ENCODE peak calls at places on chromosomes 3 and 15, in nine cellular contexts. E is astrocyte of the spinal cord, F is pancreas, L is bronchial epithelial cell, X is brain microvascular endothelial cell, J is mesenchymal stem cell, M is A673, B is fibroblast of pulmonary artery, Q is transverse colon. R is an unnamed sample.

GRCh38 chr3:137468446-137468845 is 295.7 kb upstream of the SOX14 start:
- DNase-seq in E (no peak), F (no peak), L (no peak), X (no peak), J (no peak), M (no peak), B (no peak), Q (no peak), R (no peak)

GRCh38 chr15:90774731-90775521 is 57.8 kb downstream of the BLM start:
- DNase-seq in E (peak; percentile 59), F (no peak), L (peak; percentile 82), X (peak; percentile 64), J (peak; percentile 37), M (no peak), B (peak; percentile 58), Q (no peak), R (no peak)

GRCh38 chr3:72548992-72549391 is 299.3 kb downstream of the SHQ1 start:
- DNase-seq in E (no peak), F (no peak), L (no peak), X (no peak), J (no peak), M (no peak), B (no peak), Q (no peak), R (no peak)

GRCh38 chr3:195207731-195208130 is 63.2 kb downstream of the XXYLT1 start:
- DNase-seq in E (no peak), F (no peak), L (no peak), X (no peak), J (no peak), M (peak; percentile 55), B (peak; percentile 52), Q (no peak), R (no peak)

GRCh38 chr3:24415819-24416218 is 78.8 kb downstream of the THRB start:
- DNase-seq in E (no peak), F (no peak), L (no peak), X (no peak), J (no peak), M (no peak), B (no peak), Q (no peak), R (no peak)

GRCh38 chr15:50506121-50506520 is 40.3 kb downstream of the USP50 start:
- DNase-seq in E (no peak), F (no peak), L (no peak), X (no peak), J (no peak), M (no peak), B (no peak), Q (no peak), R (no peak)

GRCh38 chr3:197237897-197238296 is 60.5 kb downstream of the DLG1 start:
- DNase-seq in E (no peak), F (no peak), L (no peak), X (no peak), J (no peak), M (no peak), B (no peak), Q (no peak), R (no peak)

GRCh38 chr3:23304424-23304823 is 101.3 kb downstream of the UBE2E2 start:
- DNase-seq in E (no peak), F (no peak), L (no peak), X (no peak), J (no peak), M (no peak), B (peak; percentile 44), Q (no peak), R (no peak)

GRCh38 chr15:83904107-83904720 is 250.3 kb downstream of the ADAMTSL3 start:
- DNase-seq in E (peak; percentile 15), F (no peak), L (no peak), X (no peak), J (peak; percentile 64), M (peak; percentile 71), B (peak; percentile 47), Q (peak; percentile 15), R (peak; percentile 43)

GRCh38 chr15:36400936-36401585 is 178.4 kb upstream of the CDIN1 start:
- DNase-seq in E (no peak), F (no peak), L (no peak), X (no peak), J (no peak), M (no peak), B (peak; percentile 17), Q (no peak), R (no peak)

GRCh38 chr15:41970456-41970855 is 1.9 kb downstream of the EHD4 start:
- DNase-seq in E (no peak), F (peak; percentile 4), L (no peak), X (no peak), J (no peak), M (no peak), B (no peak), Q (peak; percentile 6), R (no peak)

GRCh38 chr3:58206406-58207011 is 4.3 kb downstream of the DNASE1L3 start:
- DNase-seq in E (peak; percentile 29), F (no peak), L (peak; percentile 89), X (peak; percentile 49), J (no peak), M (no peak), B (peak; percentile 35), Q (no peak), R (no peak)

GRCh38 chr3:156919818-156920217 is 93.7 kb downstream of the LEKR1 start:
- DNase-seq in E (no peak), F (no peak), L (no peak), X (no peak), J (no peak), M (no peak), B (no peak), Q (no peak), R (no peak)

GRCh38 chr3:156920399-156920798 is 94.2 kb downstream of the LEKR1 start:
- DNase-seq in E (no peak), F (no peak), L (no peak), X (no peak), J (no peak), M (no peak), B (no peak), Q (no peak), R (no peak)

GRCh38 chr3:156918746-156919145 is 92.6 kb downstream of the LEKR1 start:
- DNase-seq in E (no peak), F (no peak), L (no peak), X (no peak), J (no peak), M (no peak), B (no peak), Q (no peak), R (no peak)

GRCh38 chr3:156910022-156910421 is 83.9 kb downstream of the LEKR1 start:
- DNase-seq in E (no peak), F (no peak), L (peak; percentile 76), X (no peak), J (no peak), M (peak; percentile 16), B (no peak), Q (no peak), R (no peak)

GRCh38 chr3:156915372-156915771 is 89.2 kb downstream of the LEKR1 start:
- DNase-seq in E (no peak), F (no peak), L (no peak), X (no peak), J (no peak), M (no peak), B (no peak), Q (no peak), R (no peak)
- H3K4me3 ChIP-seq in E (no peak overlapping the region), F (no peak overlapping the region), L (no peak overlapping the region), X (no peak overlapping the region), J (no peak overlapping the region), M (no peak overlapping the region), B (no peak overlapping the region), Q (no peak overlapping the region), R (no peak overlapping the region)

GRCh38 chr3:171804618-171805389 is 5.5 kb downstream of the PLD1 start:
- DNase-seq in E (peak; percentile 83), F (no peak), L (no peak), X (peak; percentile 69), J (peak; percentile 59), M (no peak), B (peak; percentile 77), Q (no peak), R (no peak)

GRCh38 chr3:171807806-171808205 is 2.5 kb downstream of the PLD1 start:
- DNase-seq in E (no peak), F (no peak), L (no peak), X (no peak), J (no peak), M (no peak), B (no peak), Q (no peak), R (no peak)

GRCh38 chr3:171806200-171807128 is 3.8 kb downstream of the PLD1 start:
- DNase-seq in E (peak; percentile 83), F (no peak), L (peak; percentile 94), X (peak; percentile 72), J (peak; percentile 96), M (peak; percentile 63), B (peak; percentile 83), Q (no peak), R (no peak)

GRCh38 chr3:171805687-171806086 is 4.6 kb downstream of the PLD1 start:
- DNase-seq in E (no peak), F (no peak), L (no peak), X (no peak), J (no peak), M (no peak), B (no peak), Q (no peak), R (no peak)

GRCh38 chr3:171807129-171807675 is 3.1 kb downstream of the PLD1 start:
- DNase-seq in E (no peak), F (no peak), L (no peak), X (no peak), J (no peak), M (no peak), B (no peak), Q (no peak), R (no peak)
- H3K4me3 ChIP-seq in E (no peak overlapping the region), F (no peak overlapping the region), L (no peak overlapping the region), X (no peak overlapping the region), J (no peak overlapping the region), M (no peak overlapping the region), B (no peak overlapping the region), Q (no peak overlapping the region), R (no peak overlapping the region)

DNA sequence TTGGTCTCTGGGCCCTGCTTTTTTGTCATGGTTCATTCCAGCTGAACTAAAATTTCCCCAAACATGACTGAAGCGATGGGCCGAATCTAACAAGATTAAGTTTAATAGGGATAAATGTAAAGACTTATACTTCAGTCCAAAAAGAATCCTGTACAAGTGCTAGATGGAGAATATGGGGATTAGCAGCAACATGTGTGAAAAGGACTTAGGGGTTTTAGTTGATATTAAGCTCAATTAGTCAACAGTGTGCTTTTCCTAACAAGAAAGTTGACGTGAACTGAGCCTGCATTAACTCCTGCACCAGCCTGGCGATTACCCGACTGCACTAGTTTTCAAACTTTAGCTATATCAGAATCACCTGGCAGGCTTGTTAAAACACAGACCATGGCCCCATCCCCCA is 61.0 kb upstream of the BBX start:
- DNase-seq in E (no peak), F (no peak), L (no peak), X (no peak), J (no peak), M (peak; percentile 28), B (no peak), Q (no peak), R (no peak)
- H3K4me3 ChIP-seq in E (no peak overlapping the region), F (no peak overlapping the region), L (no peak overlapping the region), X (no peak overlapping the region), J (no peak overlapping the region), M (no peak overlapping the region), B (no peak overlapping the region), Q (no peak overlapping the region), R (no peak overlapping the region)

GRCh38 chr15:43352693-43353382 is 18.0 kb downstream of the ZSCAN29 start:
- DNase-seq in E (no peak), F (no peak), L (no peak), X (no peak), J (no peak), M (no peak), B (no peak), Q (no peak), R (no peak)

GRCh38 chr15:43346305-43346704 is 15.9 kb upstream of the LCMT2 start:
- DNase-seq in E (no peak), F (no peak), L (no peak), X (no peak), J (no peak), M (peak; percentile 33), B (no peak), Q (no peak), R (no peak)

GRCh38 chr15:43347114-43347513 is 16.7 kb upstream of the LCMT2 start:
- DNase-seq in E (no peak), F (no peak), L (no peak), X (no peak), J (no peak), M (no peak), B (no peak), Q (no peak), R (no peak)
- H3K4me3 ChIP-seq in E (no peak overlapping the region), F (no peak overlapping the region), L (no peak overlapping the region), X (no peak overlapping the region), J (no peak overlapping the region), M (no peak overlapping the region), B (no peak overlapping the region), Q (no peak overlapping the region), R (no peak overlapping the region)

R was measured in Jurkat, Clone E6-1.